ENCODE peak calls at places on chromosomes 7 and 10, in ten cellular contexts. O, N, G, F, H, R, K, E, C and W are unnamed samples.
A peak's percentile ranks its signal among the peaks of the same experiment; 100 is the strongest.

GRCh38 chr10:37992083-37992482 is 15.6 kb upstream of the ZNF25 start:
- DNase-seq in C (no peak), K (no peak), G (no peak), O (no peak), N (no peak), R (peak; percentile 6), H (no peak), F (no peak), E (no peak), W (no peak)

GRCh38 chr7:69871213-69871885 is 273.1 kb downstream of the AUTS2 start:
- DNase-seq in H (no peak), K (no peak), O (no peak), F (no peak), R (no peak), N (peak; percentile 19), G (no peak), E (no peak), C (no peak), W (no peak)

GRCh38 chr10:34911661-34912205 is 96.6 kb upstream of the PARD3 start:
- DNase-seq in F (no peak), N (no peak), R (no peak), E (no peak), H (no peak), O (no peak), K (no peak), G (no peak), C (no peak), W (peak; percentile 53)

GRCh38 chr10:23820789-23821188 is 381.9 kb downstream of the OTUD1 start:
- DNase-seq in G (no peak), N (no peak), F (no peak), E (no peak), H (no peak), O (no peak), K (no peak), C (no peak), R (no peak), W (no peak)

GRCh38 chr7:150830957-150831356 is 21.4 kb upstream of the AOC1 start:
- DNase-seq in E (no peak), G (no peak), N (no peak), K (no peak), F (no peak), O (no peak), R (no peak), H (no peak), C (peak; percentile 94), W (no peak)

GRCh38 chr10:5948999-5949759 is 28.2 kb downstream of the IL15RA start:
- DNase-seq in R (peak; percentile 55), G (peak; percentile 15), O (no peak), N (peak; percentile 36), C (no peak), F (no peak), E (no peak), H (no peak), K (peak; percentile 52), W (no peak)

GRCh38 chr10:46549171-46550075 is 7.0 kb downstream of the GPRIN2 start:
- DNase-seq in N (no peak), C (no peak), O (peak; percentile 48), H (no peak), K (peak; percentile 17), F (no peak), G (no peak), E (no peak), R (no peak), W (peak; percentile 90)

GRCh38 chr10:86652361-86653202 is 1.8 kb upstream of the OPN4 start:
- DNase-seq in G (no peak), N (no peak), C (peak; percentile 53), O (peak; percentile 25), K (no peak), H (no peak), E (no peak), R (no peak), F (no peak), W (peak; percentile 77)

GRCh38 chr7:46651561-46652088 is 730.6 kb upstream of the IGFBP3 start:
- DNase-seq in O (no peak), R (peak; percentile 75), F (no peak), G (no peak), C (no peak), H (no peak), N (no peak), E (peak; percentile 26), K (no peak), W (no peak)

GRCh38 chr7:105975770-105976428 is 12.8 kb downstream of the CDHR3 start:
- DNase-seq in G (no peak), K (no peak), E (no peak), H (no peak), C (peak; percentile 40), F (no peak), O (no peak), R (no peak), N (no peak), W (no peak)

GRCh38 chr10:66627156-66627555 is 298.7 kb upstream of the LRRTM3 start:
- DNase-seq in N (peak; percentile 16), E (no peak), K (no peak), R (peak; percentile 36), H (no peak), G (peak; percentile 58), F (no peak), O (no peak), C (no peak), W (no peak)

GRCh38 chr10:79082035-79082373 is 13.2 kb downstream of the ZMIZ1 start:
- DNase-seq in O (no peak), K (no peak), C (no peak), F (no peak), G (no peak), H (no peak), N (no peak), E (no peak), R (no peak), W (no peak)

GRCh38 chr7:7119668-7120208 is 62.6 kb upstream of the C1GALT1 start:
- DNase-seq in E (no peak), F (no peak), N (no peak), R (no peak), G (no peak), C (no peak), H (no peak), O (no peak), K (no peak), W (no peak)

GRCh38 chr7:139358541-139359365 is 941 bp upstream of the LUC7L2 start:
- DNase-seq in C (peak; percentile 67), N (no peak), R (peak; percentile 76), K (peak; percentile 54), F (no peak), O (peak; percentile 55), E (no peak), H (peak; percentile 31), G (peak; percentile 81), W (no peak)

GRCh38 chr7:105016083-105017075 is 2.4 kb downstream of the KMT2E start:
- DNase-seq in H (no peak), O (no peak), K (no peak), R (no peak), N (no peak), C (no peak), G (peak; percentile 51), E (no peak), F (no peak), W (no peak)